ENCODE peak calls at places on chromosomes 11 and 22, in eight cellular contexts. One of them, this sample, is unnamed. For H3K36me3, the result is how much of the 10 kb centered on the place peaks cover.

GRCh38 chr11:128716231-128716630 is 22.4 kb downstream of the FLI1 start:
- DNase-seq in psoas muscle: no peak
- DNase-seq in CD8-positive, alpha-beta T cell: no peak
- DNase-seq in pancreas: no peak
- DNase-seq in HepG2: no peak
- DNase-seq in colonic mucosa: no peak
- DNase-seq in uterus: no peak
- DNase-seq in stomach: no peak
- DNase-seq in this sample: no peak

GRCh38 chr22:48080304-48081165 is 1318.1 kb downstream of the TBC1D22A start:
- DNase-seq in psoas muscle: no peak
- DNase-seq in CD8-positive, alpha-beta T cell: no peak
- DNase-seq in pancreas: no peak
- DNase-seq in HepG2: no peak
- DNase-seq in colonic mucosa: no peak
- DNase-seq in uterus: no peak
- DNase-seq in stomach: no peak
- DNase-seq in this sample: no peak

GRCh38 chr22:29762263-29762662 is 4.5 kb downstream of the ZMAT5 start:
- DNase-seq in psoas muscle: no peak
- DNase-seq in CD8-positive, alpha-beta T cell: no peak
- DNase-seq in pancreas: no peak
- DNase-seq in HepG2: no peak
- DNase-seq in colonic mucosa: no peak
- DNase-seq in uterus: no peak
- DNase-seq in stomach: no peak
- DNase-seq in this sample: no peak

GRCh38 chr11:57458060-57458409 is 2.3 kb upstream of the RTN4RL2 start:
- DNase-seq in psoas muscle: no peak
- DNase-seq in CD8-positive, alpha-beta T cell: no peak
- DNase-seq in pancreas: no peak
- DNase-seq in HepG2: no peak
- DNase-seq in colonic mucosa: no peak
- DNase-seq in uterus: no peak
- DNase-seq in stomach: no peak
- DNase-seq in this sample: no peak

GRCh38 chr11:99934008-99934407 is 753.1 kb upstream of the ARHGAP42 start:
- DNase-seq in psoas muscle: no peak
- DNase-seq in CD8-positive, alpha-beta T cell: no peak
- DNase-seq in pancreas: no peak
- DNase-seq in HepG2: no peak
- DNase-seq in colonic mucosa: no peak
- DNase-seq in uterus: no peak
- DNase-seq in stomach: no peak
- DNase-seq in this sample: no peak

GRCh38 chr11:81644239-81644840 is 1089.3 kb downstream of the FAM181B start:
- DNase-seq in psoas muscle: no peak
- DNase-seq in CD8-positive, alpha-beta T cell: no peak
- DNase-seq in pancreas: no peak
- DNase-seq in HepG2: peak
- DNase-seq in colonic mucosa: no peak
- DNase-seq in uterus: no peak
- DNase-seq in stomach: no peak
- DNase-seq in this sample: peak

GRCh38 chr11:130299978-130300377 is 14.7 kb downstream of the ZBTB44 start:
- DNase-seq in psoas muscle: no peak
- DNase-seq in CD8-positive, alpha-beta T cell: no peak
- DNase-seq in pancreas: no peak
- DNase-seq in HepG2: no peak
- DNase-seq in colonic mucosa: no peak
- DNase-seq in uterus: no peak
- DNase-seq in stomach: no peak
- DNase-seq in this sample: no peak

GRCh38 chr22:17729561-17729960 is 44.7 kb downstream of the BID start:
- DNase-seq in psoas muscle: no peak
- DNase-seq in CD8-positive, alpha-beta T cell: no peak
- DNase-seq in pancreas: no peak
- DNase-seq in HepG2: no peak
- DNase-seq in colonic mucosa: no peak
- DNase-seq in uterus: no peak
- DNase-seq in stomach: no peak
- DNase-seq in this sample: no peak

GRCh38 chr22:19358195-19358594 is 66.7 kb upstream of the CLTCL1 start:
- DNase-seq in psoas muscle: no peak
- DNase-seq in CD8-positive, alpha-beta T cell: no peak
- DNase-seq in pancreas: no peak
- DNase-seq in HepG2: no peak
- DNase-seq in colonic mucosa: no peak
- DNase-seq in uterus: no peak
- DNase-seq in stomach: no peak
- DNase-seq in this sample: no peak

GRCh38 chr22:38751422-38752346 is 4.1 kb downstream of the SUN2 start:
- DNase-seq in psoas muscle: peak
- DNase-seq in CD8-positive, alpha-beta T cell: peak
- DNase-seq in pancreas: peak
- DNase-seq in HepG2: no peak
- DNase-seq in colonic mucosa: peak
- DNase-seq in uterus: no peak
- DNase-seq in stomach: peak
- DNase-seq in this sample: peak

GRCh38 chr22:44248926-44249325 is 63.8 kb downstream of the SHISAL1 start:
- DNase-seq in psoas muscle: no peak
- DNase-seq in CD8-positive, alpha-beta T cell: no peak
- DNase-seq in pancreas: no peak
- DNase-seq in HepG2: no peak
- DNase-seq in colonic mucosa: no peak
- DNase-seq in uterus: no peak
- DNase-seq in stomach: peak
- DNase-seq in this sample: no peak

GRCh38 chr11:28581286-28582242 is 473.4 kb downstream of the METTL15 start:
- DNase-seq in psoas muscle: no peak
- DNase-seq in CD8-positive, alpha-beta T cell: no peak
- DNase-seq in pancreas: no peak
- DNase-seq in HepG2: no peak
- DNase-seq in colonic mucosa: no peak
- DNase-seq in uterus: no peak
- DNase-seq in stomach: no peak
- DNase-seq in this sample: no peak

GRCh38 chr22:24723111-24723510 is 51.4 kb downstream of the PIWIL3 start:
- DNase-seq in psoas muscle: no peak
- DNase-seq in CD8-positive, alpha-beta T cell: no peak
- DNase-seq in pancreas: no peak
- DNase-seq in HepG2: no peak
- DNase-seq in colonic mucosa: no peak
- DNase-seq in uterus: no peak
- DNase-seq in stomach: no peak
- DNase-seq in this sample: no peak

GRCh38 chr11:62505112-62505783 is 41.4 kb downstream of the AHNAK start:
- DNase-seq in psoas muscle: no peak
- DNase-seq in CD8-positive, alpha-beta T cell: no peak
- DNase-seq in pancreas: no peak
- DNase-seq in HepG2: no peak
- DNase-seq in colonic mucosa: peak
- DNase-seq in uterus: no peak
- DNase-seq in stomach: no peak
- DNase-seq in this sample: peak

GRCh38 chr22:49068861-49069260 is 758.8 kb downstream of the BRD1 start:
- DNase-seq in psoas muscle: no peak
- DNase-seq in CD8-positive, alpha-beta T cell: no peak
- DNase-seq in pancreas: no peak
- DNase-seq in HepG2: no peak
- DNase-seq in colonic mucosa: no peak
- DNase-seq in uterus: no peak
- DNase-seq in stomach: no peak
- DNase-seq in this sample: no peak

DNA sequence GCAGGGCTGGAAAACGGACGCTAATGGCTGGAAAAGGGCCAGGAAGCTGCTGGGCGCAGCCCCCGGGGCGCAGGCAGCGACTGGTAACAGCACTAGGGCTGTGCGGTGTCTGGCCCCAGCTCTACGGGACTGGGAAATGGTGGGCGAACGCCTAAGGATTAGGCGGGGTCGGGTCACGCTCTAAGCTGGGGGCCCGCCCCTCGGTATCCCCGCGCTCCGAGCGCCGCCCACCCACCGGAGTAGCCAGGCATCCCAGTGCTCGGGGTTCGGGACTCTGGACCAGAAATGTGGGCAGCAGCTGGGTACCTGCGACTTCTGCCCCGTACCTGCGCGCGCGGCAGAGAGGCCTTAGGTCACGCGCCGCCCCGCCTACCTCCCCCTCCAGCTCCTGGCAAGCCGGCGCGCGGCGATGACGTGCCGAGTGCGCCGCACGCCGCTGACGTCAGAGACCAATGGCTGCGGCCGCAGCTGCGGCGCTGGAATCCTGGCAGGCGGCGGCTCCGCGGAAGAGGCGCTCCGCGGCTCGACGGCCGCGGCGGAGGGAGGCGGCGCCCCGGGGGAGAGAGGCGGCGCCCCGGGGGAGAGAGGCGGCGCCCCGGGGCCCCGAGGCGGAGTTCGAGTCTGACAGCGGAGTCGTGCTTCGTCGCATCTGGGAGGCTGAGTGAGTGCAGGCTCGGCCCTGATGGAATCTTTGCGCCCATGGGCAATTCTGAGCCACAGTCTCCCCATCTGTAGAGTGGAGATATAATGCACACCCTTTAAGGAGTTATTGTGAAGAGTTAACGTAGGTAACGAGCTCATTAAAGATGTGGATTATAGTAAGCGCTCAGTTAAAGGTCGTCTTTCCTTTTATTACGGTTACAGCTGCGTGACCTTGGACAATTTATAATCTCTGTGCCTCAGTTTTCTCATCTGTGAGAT is at the start of the genes HPS4 and SRRD:
- DNase-seq in psoas muscle: peak
- DNase-seq in CD8-positive, alpha-beta T cell: peak
- DNase-seq in pancreas: peak
- DNase-seq in HepG2: peak
- DNase-seq in colonic mucosa: peak
- DNase-seq in uterus: peak
- DNase-seq in stomach: peak
- DNase-seq in this sample: peak
- H3K36me3 ChIP-seq in psoas muscle: half or more
- H3K36me3 ChIP-seq in CD8-positive, alpha-beta T cell: under half
- H3K36me3 ChIP-seq in pancreas: under half
- H3K36me3 ChIP-seq in HepG2: under half
- H3K36me3 ChIP-seq in colonic mucosa: under half
- H3K36me3 ChIP-seq in uterus: under half
- H3K36me3 ChIP-seq in stomach: under half
- H3K36me3 ChIP-seq in this sample: under half

GRCh38 chr11:132858203-132858602 is 674.1 kb downstream of the OPCML start:
- DNase-seq in psoas muscle: no peak
- DNase-seq in CD8-positive, alpha-beta T cell: no peak
- DNase-seq in pancreas: no peak
- DNase-seq in HepG2: no peak
- DNase-seq in colonic mucosa: no peak
- DNase-seq in uterus: no peak
- DNase-seq in stomach: no peak
- DNase-seq in this sample: no peak
- TF ChIP-seq CTCF in psoas muscle: no peak
- TF ChIP-seq CTCF in CD8-positive, alpha-beta T cell: no peak
- TF ChIP-seq CTCF in pancreas: no peak
- TF ChIP-seq CTCF in HepG2: no peak
- TF ChIP-seq CTCF in colonic mucosa: no peak
- TF ChIP-seq CTCF in uterus: no peak
- TF ChIP-seq CTCF in stomach: no peak
- TF ChIP-seq CTCF in this sample: no peak

GRCh38 chr11:16609769-16610168 is 128.7 kb upstream of the C11orf58 start:
- DNase-seq in psoas muscle: no peak
- DNase-seq in CD8-positive, alpha-beta T cell: no peak
- DNase-seq in pancreas: no peak
- DNase-seq in HepG2: no peak
- DNase-seq in colonic mucosa: no peak
- DNase-seq in uterus: no peak
- DNase-seq in stomach: no peak
- DNase-seq in this sample: no peak

GRCh38 chr11:16610738-16611388 is 127.6 kb upstream of the C11orf58 start:
- DNase-seq in psoas muscle: no peak
- DNase-seq in CD8-positive, alpha-beta T cell: no peak
- DNase-seq in pancreas: no peak
- DNase-seq in HepG2: no peak
- DNase-seq in colonic mucosa: no peak
- DNase-seq in uterus: no peak
- DNase-seq in stomach: no peak
- DNase-seq in this sample: peak

GRCh38 chr11:16612234-16612571 is 126.2 kb upstream of the C11orf58 start:
- DNase-seq in psoas muscle: no peak
- DNase-seq in CD8-positive, alpha-beta T cell: no peak
- DNase-seq in pancreas: no peak
- DNase-seq in HepG2: no peak
- DNase-seq in colonic mucosa: no peak
- DNase-seq in uterus: no peak
- DNase-seq in stomach: no peak
- DNase-seq in this sample: no peak

GRCh38 chr11:16611395-16612233 is 126.8 kb upstream of the C11orf58 start:
- DNase-seq in psoas muscle: no peak
- DNase-seq in CD8-positive, alpha-beta T cell: no peak
- DNase-seq in pancreas: no peak
- DNase-seq in HepG2: no peak
- DNase-seq in colonic mucosa: no peak
- DNase-seq in uterus: no peak
- DNase-seq in stomach: no peak
- DNase-seq in this sample: peak

DNA sequence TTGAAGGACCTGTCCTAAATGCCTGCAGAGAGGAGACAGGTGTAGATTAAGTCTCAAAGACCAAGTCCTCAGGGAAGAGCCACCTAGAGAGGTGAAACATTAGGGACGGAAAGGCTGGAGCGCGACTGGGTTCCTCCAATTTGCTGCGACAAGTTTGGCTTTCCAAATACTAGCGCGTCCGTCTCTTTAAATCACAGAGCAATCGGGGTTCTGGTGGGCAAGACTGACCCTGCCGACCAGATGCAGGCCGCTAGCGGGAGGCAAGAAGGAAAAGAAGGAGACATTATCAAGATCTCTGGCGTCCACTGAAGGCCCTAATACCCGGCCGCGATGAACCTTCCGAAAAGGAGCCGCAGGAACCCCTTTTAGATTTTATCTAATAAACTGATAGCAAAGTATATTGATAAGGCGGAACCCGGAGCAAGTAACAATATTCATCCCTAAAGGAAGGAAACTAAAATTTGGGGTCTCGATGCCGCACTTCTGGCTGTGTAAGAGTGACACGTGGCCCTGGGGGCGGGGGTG is 128.2 kb upstream of the C11orf58 start:
- DNase-seq in psoas muscle: no peak
- DNase-seq in CD8-positive, alpha-beta T cell: no peak
- DNase-seq in pancreas: no peak
- DNase-seq in HepG2: no peak
- DNase-seq in colonic mucosa: no peak
- DNase-seq in uterus: no peak
- DNase-seq in stomach: no peak
- DNase-seq in this sample: peak
- H3K36me3 ChIP-seq in psoas muscle: under half
- H3K36me3 ChIP-seq in CD8-positive, alpha-beta T cell: under half
- H3K36me3 ChIP-seq in pancreas: under half
- H3K36me3 ChIP-seq in HepG2: under half
- H3K36me3 ChIP-seq in colonic mucosa: under half
- H3K36me3 ChIP-seq in uterus: under half
- H3K36me3 ChIP-seq in stomach: under half
- H3K36me3 ChIP-seq in this sample: under half

GRCh38 chr11:25734592-25735211 is 597.2 kb upstream of the ANO3 start:
- DNase-seq in psoas muscle: no peak
- DNase-seq in CD8-positive, alpha-beta T cell: no peak
- DNase-seq in pancreas: no peak
- DNase-seq in HepG2: peak
- DNase-seq in colonic mucosa: no peak
- DNase-seq in uterus: no peak
- DNase-seq in stomach: no peak
- DNase-seq in this sample: peak
- TF ChIP-seq CTCF in psoas muscle: no peak
- TF ChIP-seq CTCF in CD8-positive, alpha-beta T cell: no peak
- TF ChIP-seq CTCF in pancreas: no peak
- TF ChIP-seq CTCF in HepG2: peak
- TF ChIP-seq CTCF in colonic mucosa: no peak
- TF ChIP-seq CTCF in uterus: no peak
- TF ChIP-seq CTCF in stomach: no peak
- TF ChIP-seq CTCF in this sample: no peak